ENCODE peak calls at places on chromosome 1, in nine cellular contexts. R is endothelial cell of umbilical vein, S is transverse colon, Z is HepG2, L is HCT116, B is upper lobe of left lung, X is stomach, Y is SK-N-SH, T is breast epithelium. A is an unnamed sample.
A peak's percentile ranks its signal among the peaks of the same experiment; 100 is the strongest.

GRCh38 chr1:16356867-16357266 is 4.6 kb upstream of the FBXO42 start:
- DNase-seq in R (no peak), S (no peak), Z (no peak), L (no peak), B (no peak), X (no peak), Y (no peak), T (no peak), A (no peak)

GRCh38 chr1:23263380-23263887 is 46.1 kb upstream of the HTR1D start:
- DNase-seq in R (no peak), S (no peak), Z (no peak), L (no peak), B (no peak), X (no peak), Y (no peak), T (no peak), A (no peak)

GRCh38 chr1:29245876-29246275 is 9.6 kb downstream of the PTPRU start:
- DNase-seq in R (peak; percentile 11), S (peak; percentile 27), Z (peak; percentile 51), L (no peak), B (no peak), X (no peak), Y (peak; percentile 68), T (no peak), A (no peak)

GRCh38 chr1:117076648-117077047 is 16.5 kb downstream of the TTF2 start:
- DNase-seq in R (no peak), S (no peak), Z (no peak), L (no peak), B (no peak), X (no peak), Y (no peak), T (no peak), A (no peak)

GRCh38 chr1:41399148-41399795 is 38.0 kb downstream of the FOXO6 start:
- DNase-seq in R (no peak), S (no peak), Z (no peak), L (no peak), B (no peak), X (no peak), Y (peak; percentile 63), T (no peak), A (no peak)

GRCh38 chr1:25128168-25128621 is 104.1 kb downstream of the SYF2 start:
- DNase-seq in R (no peak), S (no peak), Z (no peak), L (no peak), B (no peak), X (no peak), Y (no peak), T (no peak), A (no peak)

GRCh38 chr1:87424541-87424940 is 95.9 kb downstream of the LMO4 start:
- DNase-seq in R (no peak), S (no peak), Z (no peak), L (no peak), B (no peak), X (no peak), Y (no peak), T (no peak), A (no peak)

GRCh38 chr1:32242341-32242851 is 4.6 kb upstream of the FAM167B start:
- DNase-seq in R (peak; percentile 22), S (peak; percentile 48), Z (no peak), L (no peak), B (no peak), X (no peak), Y (peak; percentile 66), T (no peak), A (no peak)

GRCh38 chr1:214708321-214708960 is 105.4 kb downstream of the CENPF start:
- DNase-seq in R (no peak), S (no peak), Z (no peak), L (no peak), B (no peak), X (no peak), Y (no peak), T (no peak), A (no peak)

GRCh38 chr1:46174448-46175231 is at the start of gene TSPAN1:
- DNase-seq in R (no peak), S (no peak), Z (no peak), L (no peak), B (no peak), X (peak; percentile 61), Y (no peak), T (no peak), A (no peak)

GRCh38 chr1:46244656-46245371 is 2.7 kb upstream of the RAD54L start:
- DNase-seq in R (peak; percentile 13), S (no peak), Z (no peak), L (no peak), B (no peak), X (no peak), Y (peak; percentile 50), T (no peak), A (no peak)

GRCh38 chr1:99956755-99957154 is 13.0 kb upstream of the SLC35A3 start:
- DNase-seq in R (peak; percentile 82), S (no peak), Z (peak; percentile 29), L (no peak), B (no peak), X (no peak), Y (no peak), T (no peak), A (no peak)

GRCh38 chr1:233327938-233328660 is 575 bp downstream of the MAP3K21 start:
- DNase-seq in R (peak; percentile 10), S (peak; percentile 32), Z (no peak), L (no peak), B (peak; percentile 91), X (peak; percentile 51), Y (peak; percentile 71), T (no peak), A (no peak)

GRCh38 chr1:233326995-233327937 is at the start of gene MAP3K21:
- DNase-seq in R (peak; percentile 17), S (peak; percentile 98), Z (no peak), L (peak; percentile 95), B (peak; percentile 96), X (peak; percentile 98), Y (peak; percentile 88), T (peak; percentile 91), A (peak; percentile 96)

GRCh38 chr1:233320023-233320422 is 7.5 kb upstream of the MAP3K21 start:
- DNase-seq in R (no peak), S (no peak), Z (no peak), L (no peak), B (no peak), X (no peak), Y (no peak), T (no peak), A (no peak)

GRCh38 chr1:233326319-233326994 is 1.1 kb upstream of the MAP3K21 start:
- DNase-seq in R (peak; percentile 12), S (no peak), Z (no peak), L (no peak), B (no peak), X (no peak), Y (no peak), T (no peak), A (no peak)

GRCh38 chr1:233323724-233324123 is 3.8 kb upstream of the MAP3K21 start:
- DNase-seq in R (no peak), S (no peak), Z (no peak), L (no peak), B (no peak), X (no peak), Y (no peak), T (no peak), A (no peak)
- H3K9me3 ChIP-seq in R (no peaks in the 10 kb centered on the region), S (no peaks in the 10 kb centered on the region), Z (no peaks in the 10 kb centered on the region), L (no peaks in the 10 kb centered on the region), B (no peaks in the 10 kb centered on the region), X (no peaks in the 10 kb centered on the region), Y (no peaks in the 10 kb centered on the region), T (no peaks in the 10 kb centered on the region), A (no peaks in the 10 kb centered on the region)

GRCh38 chr1:112544011-112544688 is 35.4 kb downstream of the WNT2B start:
- DNase-seq in R (peak; percentile 92), S (no peak), Z (peak; percentile 41), L (peak; percentile 78), B (no peak), X (no peak), Y (no peak), T (no peak), A (no peak)
- TF ChIP-seq POLR2AphosphoS5 in R (peak; percentile 89), S (no peak), Z (no peak), L (peak; percentile 60), B (no peak), X (no peak), Y (peak; percentile 46), T (no peak), A (no peak)

GRCh38 chr1:174326278-174326677 is 121.5 kb upstream of the GPR52 start:
- DNase-seq in R (no peak), S (no peak), Z (no peak), L (no peak), B (no peak), X (no peak), Y (no peak), T (no peak), A (no peak)
- H3K9me3 ChIP-seq in R (no peaks in the 10 kb centered on the region), S (peaks cover 21% of the 10 kb centered on the region), Z (peaks cover 24% of the 10 kb centered on the region), L (peaks cover 15% of the 10 kb centered on the region), B (no peaks in the 10 kb centered on the region), X (peaks cover 3% of the 10 kb centered on the region), Y (peaks cover 8% of the 10 kb centered on the region), T (peaks cover 26% of the 10 kb centered on the region), A (no peaks in the 10 kb centered on the region)

GRCh38 chr1:183567584-183567983 is 22.7 kb downstream of the NCF2 start:
- DNase-seq in R (no peak), S (peak; percentile 63), Z (no peak), L (no peak), B (no peak), X (peak; percentile 59), Y (no peak), T (no peak), A (no peak)

GRCh38 chr1:183570451-183570850 is 19.8 kb downstream of the NCF2 start:
- DNase-seq in R (no peak), S (no peak), Z (no peak), L (no peak), B (no peak), X (no peak), Y (no peak), T (no peak), A (no peak)

GRCh38 chr1:183569141-183569540 is 21.1 kb downstream of the NCF2 start:
- DNase-seq in R (no peak), S (no peak), Z (peak; percentile 58), L (no peak), B (no peak), X (no peak), Y (no peak), T (no peak), A (no peak)

GRCh38 chr1:183569801-183570200 is 20.5 kb downstream of the NCF2 start:
- DNase-seq in R (no peak), S (no peak), Z (no peak), L (no peak), B (no peak), X (no peak), Y (no peak), T (no peak), A (no peak)

DNA sequence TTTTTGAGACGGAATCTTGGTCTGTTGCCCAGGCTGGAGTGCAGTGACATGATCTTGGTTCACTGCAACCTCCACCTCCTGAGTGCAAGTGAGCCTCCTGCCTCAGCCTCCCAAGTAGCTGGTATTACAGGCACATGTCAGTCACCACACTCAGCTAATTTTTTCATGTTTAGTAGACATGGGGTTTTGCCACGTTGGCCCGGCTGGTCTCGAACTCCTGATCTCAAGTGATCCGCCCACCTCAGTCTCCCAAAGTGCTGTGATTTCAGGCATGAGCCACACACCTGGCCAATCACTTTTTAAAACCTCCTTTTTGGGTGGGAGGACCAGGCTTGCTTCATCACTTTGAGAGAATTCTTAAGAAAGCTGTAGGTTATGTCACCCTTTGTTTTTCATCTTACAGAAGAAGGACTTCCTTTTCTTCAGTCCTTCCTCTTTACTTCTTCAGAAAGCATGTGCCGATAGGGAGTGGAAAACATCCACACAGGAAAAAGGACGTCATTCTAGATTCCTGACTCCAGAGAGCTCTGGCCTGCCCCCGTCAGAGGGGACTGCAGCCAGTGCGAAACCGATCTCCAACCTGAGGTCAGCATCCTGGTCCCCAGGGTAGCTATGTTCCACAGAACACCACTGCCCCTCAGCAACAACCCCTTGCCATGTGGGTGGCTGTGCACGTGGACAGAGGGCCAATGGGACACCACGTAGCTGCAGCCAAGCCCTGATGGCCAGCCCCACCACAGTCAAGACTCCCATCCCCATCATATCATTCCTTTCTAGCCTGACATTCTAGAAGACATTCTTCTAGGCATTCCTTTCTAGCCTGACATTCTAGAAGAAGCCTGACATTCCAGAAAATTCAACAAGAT is 21.9 kb downstream of the NCF2 start:
- DNase-seq in R (peak; percentile 63), S (peak; percentile 20), Z (no peak), L (no peak), B (no peak), X (no peak), Y (no peak), T (no peak), A (no peak)
- TF ChIP-seq POLR2AphosphoS5 in R (no peak), S (no peak), Z (no peak), L (no peak), B (no peak), X (no peak), Y (no peak), T (no peak), A (no peak)

A was measured in esophagus muscularis mucosa.